ENCODE peak calls at places on chromosomes 12 and 14, in ten cellular contexts. G, S, W, K, L, N, Z, B, J and C are unnamed samples.

GRCh38 chr14:75657331-75657730 is 3.3 kb downstream of the ERG28 start:
- DNase-seq in K (no peak), N (no peak), G (no peak), L (no peak), W (no peak), S (no peak), Z (no peak), B (no peak), J (no peak), C (no peak)

GRCh38 chr12:64826234-64826633 is 1.8 kb downstream of the TBC1D30 start:
- DNase-seq in K (no peak), W (no peak), N (peak; percentile 63), L (peak; percentile 83), B (no peak), Z (peak; percentile 34), S (no peak), G (no peak), J (peak; percentile 39), C (peak; percentile 70)

GRCh38 chr12:71942259-71942658 is 3.6 kb downstream of the TPH2 start:
- DNase-seq in W (no peak), K (no peak), J (no peak), N (no peak), B (no peak), G (no peak), S (no peak), Z (no peak), L (no peak), C (no peak)

GRCh38 chr12:114408415-114408814 is 2.5 kb upstream of the TBX5 start:
- DNase-seq in S (no peak), G (no peak), W (no peak), B (no peak), J (no peak), N (no peak), Z (no peak), K (no peak), L (no peak), C (no peak)

GRCh38 chr12:4034926-4035325 is 161.7 kb upstream of the PARP11 start:
- DNase-seq in J (no peak), N (no peak), Z (no peak), B (no peak), G (no peak), L (no peak), S (no peak), W (no peak), K (no peak), C (no peak)

GRCh38 chr12:89770391-89770790 is 61.8 kb upstream of the ATP2B1 start:
- DNase-seq in J (no peak), B (no peak), K (no peak), G (peak; percentile 18), W (peak; percentile 35), S (no peak), L (no peak), Z (no peak), N (no peak), C (no peak)

GRCh38 chr12:19553177-19553576 is 113.9 kb downstream of the AEBP2 start:
- DNase-seq in Z (no peak), J (no peak), N (no peak), W (no peak), B (no peak), L (no peak), G (no peak), K (no peak), S (no peak), C (no peak)

GRCh38 chr12:130792926-130793849 is 45.9 kb downstream of the STX2 start:
- DNase-seq in L (no peak), J (no peak), Z (no peak), B (no peak), K (no peak), W (no peak), S (no peak), N (no peak), G (no peak), C (no peak)

GRCh38 chr12:49017764-49018281 is 753 bp downstream of the PRKAG1 start:
- DNase-seq in B (peak; percentile 77), Z (no peak), G (peak; percentile 35), L (peak; percentile 56), N (peak; percentile 53), S (no peak), K (no peak), J (peak; percentile 66), W (no peak), C (no peak)

GRCh38 chr14:94770251-94770749 is 387 bp upstream of the GSC start:
- DNase-seq in Z (no peak), B (no peak), S (no peak), W (no peak), N (no peak), G (no peak), L (no peak), K (no peak), J (no peak), C (no peak)

GRCh38 chr14:104797112-104798044 is 1.8 kb upstream of the AKT1 start:
- DNase-seq in W (no peak), L (no peak), S (no peak), K (no peak), J (no peak), Z (no peak), N (peak; percentile 76), B (no peak), G (no peak), C (no peak)

GRCh38 chr14:24064091-24064795 is 7.1 kb upstream of the CPNE6 start:
- DNase-seq in K (no peak), J (no peak), B (no peak), G (no peak), N (no peak), S (no peak), W (no peak), Z (no peak), L (no peak), C (no peak)

GRCh38 chr12:48828293-48828692 is 10.0 kb downstream of the CACNB3 start:
- DNase-seq in B (no peak), W (no peak), J (no peak), Z (no peak), L (no peak), G (no peak), K (no peak), S (no peak), N (no peak), C (no peak)

GRCh38 chr12:124418156-124418555 is 123.3 kb downstream of the RFLNA start:
- DNase-seq in N (no peak), G (no peak), L (no peak), K (no peak), W (no peak), Z (no peak), J (no peak), B (no peak), S (no peak), C (no peak)

GRCh38 chr12:124418791-124419190 is 123.9 kb downstream of the RFLNA start:
- DNase-seq in K (no peak), W (no peak), J (no peak), L (no peak), S (no peak), Z (no peak), G (no peak), B (no peak), N (no peak), C (no peak)

GRCh38 chr12:124419292-124420040 is 124.6 kb downstream of the RFLNA start:
- DNase-seq in L (no peak), W (no peak), K (no peak), G (no peak), Z (no peak), B (no peak), N (no peak), J (no peak), S (no peak), C (no peak)

GRCh38 chr12:124415064-124415463 is 120.2 kb downstream of the RFLNA start:
- DNase-seq in K (no peak), B (no peak), N (no peak), S (no peak), Z (no peak), J (no peak), L (no peak), W (no peak), G (no peak), C (no peak)

GRCh38 chr12:124416516-124417395 is 121.9 kb downstream of the RFLNA start:
- DNase-seq in L (no peak), W (no peak), N (no peak), S (no peak), G (no peak), B (no peak), K (no peak), Z (no peak), J (no peak), C (no peak)
- TF ChIP-seq CTCF in L (no peak), W (no peak), N (no peak), S (no peak), G (no peak), B (no peak), K (no peak), Z (no peak), J (no peak), C (no peak)

DNA sequence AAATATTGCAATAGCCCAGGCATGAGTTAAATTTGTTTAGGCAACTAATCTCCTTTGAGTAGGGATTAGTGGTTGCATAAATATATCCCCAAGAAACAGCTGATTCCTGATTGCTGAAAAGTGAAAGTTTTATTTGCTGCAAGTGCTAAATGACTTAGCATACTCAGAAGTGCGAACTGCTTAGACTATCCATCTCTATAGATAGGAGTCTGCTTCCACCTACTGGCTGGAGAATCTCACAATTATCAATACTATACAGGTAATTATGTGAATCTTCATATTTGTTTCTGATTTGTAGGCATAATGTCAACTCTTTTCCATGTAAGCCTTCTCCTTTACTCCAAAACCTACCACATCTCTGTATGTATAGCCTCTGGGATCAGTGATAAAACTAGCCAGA is 11.9 kb upstream of the SLCO1B3 start:
- DNase-seq in G (peak; percentile 15), J (no peak), K (no peak), N (no peak), Z (no peak), W (no peak), L (peak; percentile 4), S (no peak), B (no peak), C (no peak)
- TF ChIP-seq CTCF in G (no peak), J (no peak), K (peak; percentile 10), N (peak; percentile 18), Z (peak; percentile 5), W (peak; percentile 62), L (no peak), S (peak; percentile 4), B (peak; percentile 33), C (peak; percentile 19)

GRCh38 chr12:87270894-87271293 is 758.3 kb downstream of the C12orf50 start:
- DNase-seq in B (no peak), L (no peak), G (peak; percentile 52), J (no peak), K (no peak), Z (no peak), N (no peak), W (no peak), S (no peak), C (no peak)

GRCh38 chr12:87266305-87266704 is 762.9 kb downstream of the C12orf50 start:
- DNase-seq in K (no peak), G (peak; percentile 44), Z (no peak), J (no peak), L (peak; percentile 2), B (no peak), N (no peak), W (no peak), S (no peak), C (no peak)
- TF ChIP-seq CTCF in K (no peak), G (peak; percentile 55), Z (peak; percentile 7), J (no peak), L (no peak), B (no peak), N (no peak), W (peak; percentile 23), S (no peak), C (peak; percentile 14)

GRCh38 chr14:85129907-85130306 is 400.0 kb upstream of the FLRT2 start:
- DNase-seq in J (no peak), B (no peak), K (no peak), G (no peak), W (no peak), L (no peak), Z (no peak), N (no peak), S (no peak), C (no peak)

GRCh38 chr14:85131523-85131922 is 398.4 kb upstream of the FLRT2 start:
- DNase-seq in Z (peak; percentile 54), G (peak; percentile 28), S (no peak), L (no peak), B (no peak), J (no peak), N (no peak), K (no peak), W (no peak), C (no peak)
- TF ChIP-seq CTCF in Z (peak; percentile 88), G (peak; percentile 54), S (no peak), L (no peak), B (no peak), J (no peak), N (no peak), K (no peak), W (peak; percentile 32), C (no peak)